ENCODE peak calls at places on chromosomes 4 and X, in nine cellular contexts. One of them, this sample, is unnamed.
A peak's percentile ranks its signal among the peaks of the same experiment; 100 is the strongest.

GRCh38 chr4:109820563-109820962 is 5.0 kb downstream of the GAR1 start:
- DNase-seq in AG10803: peak; percentile 63
- DNase-seq in psoas muscle: no peak
- DNase-seq in tibial nerve: no peak
- DNase-seq in tibial artery: no peak
- DNase-seq in AG09309: peak; percentile 3
- DNase-seq in fibroblast of pulmonary artery: peak; percentile 86
- DNase-seq in A673: peak; percentile 49
- DNase-seq in IMR-90: no peak
- DNase-seq in this sample: no peak

GRCh38 chr4:119731778-119732177 is 103.2 kb upstream of the PDE5A start:
- DNase-seq in AG10803: no peak
- DNase-seq in psoas muscle: no peak
- DNase-seq in tibial nerve: no peak
- DNase-seq in tibial artery: no peak
- DNase-seq in AG09309: no peak
- DNase-seq in fibroblast of pulmonary artery: no peak
- DNase-seq in A673: no peak
- DNase-seq in IMR-90: no peak
- DNase-seq in this sample: no peak

GRCh38 chr4:46830971-46831454 is 78.0 kb downstream of the COX7B2 start:
- DNase-seq in AG10803: no peak
- DNase-seq in psoas muscle: no peak
- DNase-seq in tibial nerve: no peak
- DNase-seq in tibial artery: no peak
- DNase-seq in AG09309: no peak
- DNase-seq in fibroblast of pulmonary artery: no peak
- DNase-seq in A673: no peak
- DNase-seq in IMR-90: no peak
- DNase-seq in this sample: no peak

GRCh38 chrX:39453847-39454645 is 643.7 kb downstream of the BCOR start:
- DNase-seq in AG10803: no peak
- DNase-seq in psoas muscle: no peak
- DNase-seq in tibial nerve: no peak
- DNase-seq in tibial artery: no peak
- DNase-seq in AG09309: no peak
- DNase-seq in fibroblast of pulmonary artery: no peak
- DNase-seq in A673: no peak
- DNase-seq in IMR-90: no peak
- DNase-seq in this sample: no peak

GRCh38 chr4:25165916-25166315 is 5.7 kb upstream of the SEPSECS start:
- DNase-seq in AG10803: no peak
- DNase-seq in psoas muscle: no peak
- DNase-seq in tibial nerve: no peak
- DNase-seq in tibial artery: no peak
- DNase-seq in AG09309: no peak
- DNase-seq in fibroblast of pulmonary artery: no peak
- DNase-seq in A673: no peak
- DNase-seq in IMR-90: no peak
- DNase-seq in this sample: no peak

GRCh38 chrX:101682723-101683122 is 23.1 kb upstream of the ARMCX2 start:
- DNase-seq in AG10803: peak; percentile 17
- DNase-seq in psoas muscle: no peak
- DNase-seq in tibial nerve: no peak
- DNase-seq in tibial artery: no peak
- DNase-seq in AG09309: no peak
- DNase-seq in fibroblast of pulmonary artery: peak; percentile 0
- DNase-seq in A673: peak; percentile 71
- DNase-seq in IMR-90: peak; percentile 57
- DNase-seq in this sample: no peak

GRCh38 chr4:112523764-112524505 is 8.0 kb upstream of the NEUROG2 start:
- DNase-seq in AG10803: no peak
- DNase-seq in psoas muscle: peak; percentile 44
- DNase-seq in tibial nerve: no peak
- DNase-seq in tibial artery: no peak
- DNase-seq in AG09309: no peak
- DNase-seq in fibroblast of pulmonary artery: peak; percentile 35
- DNase-seq in A673: peak; percentile 75
- DNase-seq in IMR-90: no peak
- DNase-seq in this sample: peak; percentile 64

GRCh38 chr4:155001229-155001628 is 207.2 kb upstream of the NPY2R start:
- DNase-seq in AG10803: no peak
- DNase-seq in psoas muscle: no peak
- DNase-seq in tibial nerve: no peak
- DNase-seq in tibial artery: no peak
- DNase-seq in AG09309: no peak
- DNase-seq in fibroblast of pulmonary artery: no peak
- DNase-seq in A673: no peak
- DNase-seq in IMR-90: no peak
- DNase-seq in this sample: no peak

GRCh38 chr4:23232987-23233386 is 540.2 kb downstream of the GBA3 start:
- DNase-seq in AG10803: no peak
- DNase-seq in psoas muscle: no peak
- DNase-seq in tibial nerve: no peak
- DNase-seq in tibial artery: no peak
- DNase-seq in AG09309: no peak
- DNase-seq in fibroblast of pulmonary artery: peak; percentile 26
- DNase-seq in A673: no peak
- DNase-seq in IMR-90: no peak
- DNase-seq in this sample: peak; percentile 74

GRCh38 chr4:119300388-119301131 is 21.4 kb downstream of the FABP2 start:
- DNase-seq in AG10803: peak; percentile 91
- DNase-seq in psoas muscle: peak; percentile 96
- DNase-seq in tibial nerve: peak; percentile 83
- DNase-seq in tibial artery: peak; percentile 97
- DNase-seq in AG09309: peak; percentile 66
- DNase-seq in fibroblast of pulmonary artery: peak; percentile 92
- DNase-seq in A673: peak; percentile 92
- DNase-seq in IMR-90: peak; percentile 89
- DNase-seq in this sample: peak; percentile 98

GRCh38 chr4:147830987-147831386 is 99.1 kb downstream of the ARHGAP10 start:
- DNase-seq in AG10803: peak; percentile 62
- DNase-seq in psoas muscle: no peak
- DNase-seq in tibial nerve: no peak
- DNase-seq in tibial artery: no peak
- DNase-seq in AG09309: no peak
- DNase-seq in fibroblast of pulmonary artery: peak; percentile 58
- DNase-seq in A673: no peak
- DNase-seq in IMR-90: peak; percentile 63
- DNase-seq in this sample: peak; percentile 84

GRCh38 chrX:16185725-16186136 is 18.4 kb downstream of the MAGEB17 start:
- DNase-seq in AG10803: peak; percentile 77
- DNase-seq in psoas muscle: no peak
- DNase-seq in tibial nerve: no peak
- DNase-seq in tibial artery: no peak
- DNase-seq in AG09309: peak; percentile 63
- DNase-seq in fibroblast of pulmonary artery: peak; percentile 58
- DNase-seq in A673: peak; percentile 28
- DNase-seq in IMR-90: peak; percentile 88
- DNase-seq in this sample: peak; percentile 52

GRCh38 chr4:103046416-103047290 is 27.1 kb upstream of the SLC9B1 start:
- DNase-seq in AG10803: peak; percentile 42
- DNase-seq in psoas muscle: no peak
- DNase-seq in tibial nerve: no peak
- DNase-seq in tibial artery: no peak
- DNase-seq in AG09309: no peak
- DNase-seq in fibroblast of pulmonary artery: peak; percentile 68
- DNase-seq in A673: peak; percentile 61
- DNase-seq in IMR-90: peak; percentile 46
- DNase-seq in this sample: peak; percentile 62

GRCh38 chrX:139172731-139173130 is 357.8 kb upstream of the F9 start:
- DNase-seq in AG10803: no peak
- DNase-seq in psoas muscle: no peak
- DNase-seq in tibial nerve: no peak
- DNase-seq in tibial artery: no peak
- DNase-seq in AG09309: no peak
- DNase-seq in fibroblast of pulmonary artery: no peak
- DNase-seq in A673: no peak
- DNase-seq in IMR-90: no peak
- DNase-seq in this sample: no peak

GRCh38 chr4:26077840-26078239 is 163.8 kb downstream of the SMIM20 start:
- DNase-seq in AG10803: no peak
- DNase-seq in psoas muscle: no peak
- DNase-seq in tibial nerve: no peak
- DNase-seq in tibial artery: no peak
- DNase-seq in AG09309: no peak
- DNase-seq in fibroblast of pulmonary artery: no peak
- DNase-seq in A673: no peak
- DNase-seq in IMR-90: no peak
- DNase-seq in this sample: no peak

GRCh38 chrX:139932077-139932900 is 564 bp downstream of the ATP11C start:
- DNase-seq in AG10803: peak; percentile 30
- DNase-seq in psoas muscle: peak; percentile 57
- DNase-seq in tibial nerve: peak; percentile 15
- DNase-seq in tibial artery: peak; percentile 74
- DNase-seq in AG09309: no peak
- DNase-seq in fibroblast of pulmonary artery: peak; percentile 36
- DNase-seq in A673: peak; percentile 37
- DNase-seq in IMR-90: peak; percentile 26
- DNase-seq in this sample: peak; percentile 36

GRCh38 chrX:34379891-34380290 is 247.8 kb upstream of the FAM47A start:
- DNase-seq in AG10803: no peak
- DNase-seq in psoas muscle: no peak
- DNase-seq in tibial nerve: no peak
- DNase-seq in tibial artery: no peak
- DNase-seq in AG09309: no peak
- DNase-seq in fibroblast of pulmonary artery: peak; percentile 29
- DNase-seq in A673: no peak
- DNase-seq in IMR-90: no peak
- DNase-seq in this sample: peak; percentile 2

GRCh38 chr4:37891221-37892159 is 606 bp downstream of the TBC1D1 start:
- DNase-seq in AG10803: no peak
- DNase-seq in psoas muscle: no peak
- DNase-seq in tibial nerve: no peak
- DNase-seq in tibial artery: peak; percentile 83
- DNase-seq in AG09309: no peak
- DNase-seq in fibroblast of pulmonary artery: no peak
- DNase-seq in A673: no peak
- DNase-seq in IMR-90: peak; percentile 4
- DNase-seq in this sample: peak; percentile 6
- TF ChIP-seq CTCF in AG10803: no peak
- TF ChIP-seq CTCF in psoas muscle: no peak
- TF ChIP-seq CTCF in tibial nerve: peak; percentile 7
- TF ChIP-seq CTCF in tibial artery: no peak
- TF ChIP-seq CTCF in AG09309: no peak
- TF ChIP-seq CTCF in fibroblast of pulmonary artery: no peak
- TF ChIP-seq CTCF in A673: no peak
- TF ChIP-seq CTCF in IMR-90: no peak
- TF ChIP-seq CTCF in this sample: no peak

GRCh38 chrX:103357871-103358270 is 1.6 kb downstream of the TCEAL9 start:
- DNase-seq in AG10803: no peak
- DNase-seq in psoas muscle: no peak
- DNase-seq in tibial nerve: no peak
- DNase-seq in tibial artery: no peak
- DNase-seq in AG09309: no peak
- DNase-seq in fibroblast of pulmonary artery: no peak
- DNase-seq in A673: no peak
- DNase-seq in IMR-90: no peak
- DNase-seq in this sample: no peak
- H3K4me3 ChIP-seq in AG10803: peak overlapping the region; percentile 84
- H3K4me3 ChIP-seq in psoas muscle: no peak overlapping the region
- H3K4me3 ChIP-seq in tibial nerve: no peak overlapping the region
- H3K4me3 ChIP-seq in tibial artery: peak overlapping the region; percentile 81
- H3K4me3 ChIP-seq in AG09309: no peak overlapping the region
- H3K4me3 ChIP-seq in fibroblast of pulmonary artery: peak overlapping the region; percentile 91
- H3K4me3 ChIP-seq in A673: peak overlapping the region; percentile 80
- H3K4me3 ChIP-seq in IMR-90: peak overlapping the region; percentile 94
- H3K4me3 ChIP-seq in this sample: peak overlapping the region; percentile 86

GRCh38 chrX:136162827-136163427 is 15.6 kb downstream of the FHL1 start:
- DNase-seq in AG10803: peak; percentile 46
- DNase-seq in psoas muscle: peak; percentile 55
- DNase-seq in tibial nerve: no peak
- DNase-seq in tibial artery: peak; percentile 73
- DNase-seq in AG09309: no peak
- DNase-seq in fibroblast of pulmonary artery: peak; percentile 64
- DNase-seq in A673: peak; percentile 66
- DNase-seq in IMR-90: peak; percentile 43
- DNase-seq in this sample: peak; percentile 60

GRCh38 chrX:136168929-136169735 is 21.8 kb downstream of the FHL1 start:
- DNase-seq in AG10803: peak; percentile 96
- DNase-seq in psoas muscle: peak; percentile 37
- DNase-seq in tibial nerve: no peak
- DNase-seq in tibial artery: peak; percentile 76
- DNase-seq in AG09309: peak; percentile 84
- DNase-seq in fibroblast of pulmonary artery: peak; percentile 83
- DNase-seq in A673: peak; percentile 58
- DNase-seq in IMR-90: peak; percentile 97
- DNase-seq in this sample: peak; percentile 50

GRCh38 chrX:136170109-136170800 is 22.9 kb downstream of the FHL1 start:
- DNase-seq in AG10803: peak; percentile 71
- DNase-seq in psoas muscle: no peak
- DNase-seq in tibial nerve: no peak
- DNase-seq in tibial artery: no peak
- DNase-seq in AG09309: no peak
- DNase-seq in fibroblast of pulmonary artery: peak; percentile 58
- DNase-seq in A673: no peak
- DNase-seq in IMR-90: peak; percentile 50
- DNase-seq in this sample: no peak

GRCh38 chrX:136163694-136164093 is 16.4 kb downstream of the FHL1 start:
- DNase-seq in AG10803: peak; percentile 26
- DNase-seq in psoas muscle: no peak
- DNase-seq in tibial nerve: no peak
- DNase-seq in tibial artery: no peak
- DNase-seq in AG09309: no peak
- DNase-seq in fibroblast of pulmonary artery: no peak
- DNase-seq in A673: no peak
- DNase-seq in IMR-90: no peak
- DNase-seq in this sample: no peak

DNA sequence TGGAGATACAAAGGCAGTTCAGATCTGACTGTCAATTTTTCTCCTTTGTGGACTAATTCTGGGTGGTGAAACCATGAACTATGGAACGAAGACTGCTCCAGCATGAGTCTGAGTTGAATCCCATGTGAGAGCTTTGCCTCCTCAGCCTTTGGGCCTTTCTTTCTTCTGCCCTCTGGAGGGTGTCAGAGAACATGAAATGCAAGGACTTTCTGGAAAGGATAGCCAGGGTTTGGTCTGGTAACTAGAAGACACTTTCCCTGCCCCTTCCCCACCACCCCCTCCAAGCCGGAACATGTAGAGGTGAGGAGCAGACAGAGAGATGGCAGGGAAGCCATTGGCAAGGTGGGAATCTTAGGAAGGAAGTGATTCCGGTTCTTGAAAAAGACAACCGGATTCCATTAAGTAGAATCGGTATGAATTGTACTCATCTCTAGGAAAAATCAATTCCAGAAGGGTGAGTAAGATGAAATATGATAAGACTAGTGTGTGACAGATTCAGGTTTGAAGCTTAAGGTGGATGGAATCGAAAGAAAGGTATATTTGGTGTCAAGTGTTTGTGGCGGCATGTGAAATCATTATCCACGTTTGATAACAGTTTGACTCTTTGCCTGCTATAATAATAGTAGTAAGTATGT is 19.0 kb downstream of the FHL1 start:
- DNase-seq in AG10803: peak; percentile 60
- DNase-seq in psoas muscle: no peak
- DNase-seq in tibial nerve: no peak
- DNase-seq in tibial artery: no peak
- DNase-seq in AG09309: peak; percentile 17
- DNase-seq in fibroblast of pulmonary artery: peak; percentile 58
- DNase-seq in A673: peak; percentile 37
- DNase-seq in IMR-90: peak; percentile 55
- DNase-seq in this sample: peak; percentile 18
- TF ChIP-seq CTCF in AG10803: peak; percentile 62
- TF ChIP-seq CTCF in psoas muscle: peak; percentile 45
- TF ChIP-seq CTCF in tibial nerve: no peak
- TF ChIP-seq CTCF in tibial artery: peak; percentile 23
- TF ChIP-seq CTCF in AG09309: peak; percentile 59
- TF ChIP-seq CTCF in fibroblast of pulmonary artery: peak; percentile 47
- TF ChIP-seq CTCF in A673: peak; percentile 50
- TF ChIP-seq CTCF in IMR-90: peak; percentile 57
- TF ChIP-seq CTCF in this sample: peak; percentile 52

GRCh38 chr4:664713-665231 is 9.3 kb downstream of the ATP5ME start:
- DNase-seq in AG10803: no peak
- DNase-seq in psoas muscle: no peak
- DNase-seq in tibial nerve: no peak
- DNase-seq in tibial artery: no peak
- DNase-seq in AG09309: no peak
- DNase-seq in fibroblast of pulmonary artery: no peak
- DNase-seq in A673: no peak
- DNase-seq in IMR-90: no peak
- DNase-seq in this sample: no peak
- H3K4me3 ChIP-seq in AG10803: no peak overlapping the region
- H3K4me3 ChIP-seq in psoas muscle: no peak overlapping the region
- H3K4me3 ChIP-seq in tibial nerve: no peak overlapping the region
- H3K4me3 ChIP-seq in tibial artery: no peak overlapping the region
- H3K4me3 ChIP-seq in AG09309: no peak overlapping the region
- H3K4me3 ChIP-seq in fibroblast of pulmonary artery: no peak overlapping the region
- H3K4me3 ChIP-seq in A673: no peak overlapping the region
- H3K4me3 ChIP-seq in IMR-90: no peak overlapping the region
- H3K4me3 ChIP-seq in this sample: no peak overlapping the region